ENCODE peak calls at places on chromosomes 11 and 22, in four cellular contexts. Z is neuronal stem cell, C is mucosa of descending colon, A is hepatocyte. L is an unnamed sample.

GRCh38 chr11:70610561-70610960 is 212.2 kb downstream of the CTTN start:
- DNase-seq in Z (no peak), A (peak; percentile 55), C (no peak), L (no peak)

GRCh38 chr11:723120-723883 is 17.3 kb downstream of the EPS8L2 start:
- DNase-seq in Z (no peak), C (no peak), A (peak; percentile 66), L (no peak)

GRCh38 chr22:46748948-46749681 is 11.1 kb upstream of the CERK start:
- DNase-seq in C (peak; percentile 70), Z (no peak), A (no peak), L (no peak)

GRCh38 chr11:121721961-121722360 is 269.2 kb upstream of the SORL1-AS1 start:
- DNase-seq in C (no peak), Z (no peak), A (no peak), L (no peak)

GRCh38 chr11:134270250-134270714 is 5.9 kb upstream of the GLB1L3 start:
- DNase-seq in Z (no peak), C (no peak), A (no peak), L (no peak)

GRCh38 chr11:60785136-60785535 is at the start of gene MS4A10:
- DNase-seq in Z (no peak), C (no peak), A (peak; percentile 26), L (no peak)

GRCh38 chr11:124752471-124753100 is 531 bp upstream of the VSIG2 start:
- DNase-seq in C (no peak), Z (no peak), A (no peak), L (no peak)

GRCh38 chr11:69497221-69497787 is 15.8 kb downstream of the LINC01488 start:
- DNase-seq in A (peak; percentile 83), C (peak; percentile 79), Z (peak; percentile 81), L (peak; percentile 41)

GRCh38 chr11:134524201-134524600 is 112.2 kb upstream of the B3GAT1 start:
- DNase-seq in A (no peak), C (no peak), Z (no peak), L (no peak)

GRCh38 chr11:40425168-40425567 is 1034.3 kb downstream of the LRRC4C start:
- DNase-seq in Z (no peak), A (no peak), C (no peak), L (no peak)

GRCh38 chr22:50473088-50473487 is 1.7 kb downstream of the SBF1 start:
- DNase-seq in A (no peak), Z (no peak), C (peak; percentile 58), L (no peak)

GRCh38 chr11:88398372-88399140 is 61.0 kb upstream of the CTSC start:
- DNase-seq in A (no peak), Z (no peak), C (no peak), L (no peak)

GRCh38 chr11:121810291-121810690 is 305.7 kb downstream of the BLID start:
- DNase-seq in C (no peak), Z (no peak), A (no peak), L (no peak)

GRCh38 chr22:36160499-36160942 is at the start of gene APOL3:
- DNase-seq in A (no peak), Z (no peak), C (peak; percentile 84), L (peak; percentile 54)

GRCh38 chr11:130580372-130580771 is 131.9 kb downstream of the ADAMTS15 start:
- DNase-seq in Z (peak; percentile 71), C (no peak), A (no peak), L (no peak)

GRCh38 chr22:22745225-22746060 is 101.0 kb downstream of the GGTLC2 start:
- DNase-seq in C (no peak), A (peak; percentile 67), Z (peak; percentile 15), L (no peak)

GRCh38 chr22:19871845-19872778 is 17.4 kb upstream of the GNB1L start:
- DNase-seq in A (no peak), Z (no peak), C (peak; percentile 46), L (no peak)

GRCh38 chr22:30230787-30231461 is 15.6 kb downstream of the LIF start:
- DNase-seq in Z (no peak), A (no peak), C (no peak), L (no peak)

GRCh38 chr22:30017375-30017774 is 62.9 kb upstream of the HORMAD2 start:
- DNase-seq in Z (no peak), A (no peak), C (no peak), L (no peak)

GRCh38 chr11:119676461-119677020 is 52.5 kb downstream of the NECTIN1 start:
- DNase-seq in C (no peak), Z (no peak), A (no peak), L (no peak)

GRCh38 chr22:23054531-23055257 is 15.6 kb upstream of the GNAZ start:
- DNase-seq in C (peak; percentile 27), Z (no peak), A (peak; percentile 1), L (no peak)

GRCh38 chr11:110829873-110830272 is 117.6 kb upstream of the ARHGAP20 start:
- DNase-seq in A (no peak), Z (no peak), C (no peak), L (no peak)

GRCh38 chr11:71542856-71543743 is 5.1 kb upstream of the KRTAP5-9 start:
- DNase-seq in C (no peak), A (no peak), Z (no peak), L (no peak)

GRCh38 chr22:44724859-44725258 is 22.9 kb downstream of the PRR5 start:
- DNase-seq in A (no peak), C (no peak), Z (no peak), L (no peak)

GRCh38 chr11:69319255-69320106 is 25.5 kb downstream of the MYEOV start:
- DNase-seq in C (no peak), A (no peak), Z (no peak), L (no peak)

GRCh38 chr11:93116641-93117577 is 80.9 kb downstream of the SLC36A4 start:
- DNase-seq in C (peak; percentile 76), A (peak; percentile 41), Z (no peak), L (no peak)

DNA sequence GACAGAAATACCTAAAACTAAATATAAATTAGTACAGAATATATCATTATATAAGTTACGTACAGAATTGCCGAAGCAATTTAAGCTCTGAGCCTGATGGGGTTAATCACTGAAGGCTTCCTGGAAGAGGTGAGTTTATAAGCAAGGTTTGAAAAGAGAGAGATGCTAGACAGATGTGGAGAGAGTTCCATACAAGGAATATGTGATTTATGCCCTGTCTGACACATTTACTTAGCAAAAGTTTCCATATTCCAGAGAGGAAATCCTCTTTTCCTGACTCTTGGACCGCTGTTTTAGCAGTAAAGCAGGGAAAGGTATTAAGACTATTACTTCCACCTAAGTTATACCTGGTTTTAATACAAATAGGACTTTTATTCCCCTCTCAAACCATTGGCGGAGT is 65.1 kb downstream of the DBX1 start:
- DNase-seq in Z (no peak), A (no peak), C (no peak), L (no peak)
- H3K4me1 ChIP-seq in Z (no peaks in the 10 kb centered on the region), A (peaks cover 11% of the 10 kb centered on the region), C (no peaks in the 10 kb centered on the region), L (no peaks in the 10 kb centered on the region)

DNA sequence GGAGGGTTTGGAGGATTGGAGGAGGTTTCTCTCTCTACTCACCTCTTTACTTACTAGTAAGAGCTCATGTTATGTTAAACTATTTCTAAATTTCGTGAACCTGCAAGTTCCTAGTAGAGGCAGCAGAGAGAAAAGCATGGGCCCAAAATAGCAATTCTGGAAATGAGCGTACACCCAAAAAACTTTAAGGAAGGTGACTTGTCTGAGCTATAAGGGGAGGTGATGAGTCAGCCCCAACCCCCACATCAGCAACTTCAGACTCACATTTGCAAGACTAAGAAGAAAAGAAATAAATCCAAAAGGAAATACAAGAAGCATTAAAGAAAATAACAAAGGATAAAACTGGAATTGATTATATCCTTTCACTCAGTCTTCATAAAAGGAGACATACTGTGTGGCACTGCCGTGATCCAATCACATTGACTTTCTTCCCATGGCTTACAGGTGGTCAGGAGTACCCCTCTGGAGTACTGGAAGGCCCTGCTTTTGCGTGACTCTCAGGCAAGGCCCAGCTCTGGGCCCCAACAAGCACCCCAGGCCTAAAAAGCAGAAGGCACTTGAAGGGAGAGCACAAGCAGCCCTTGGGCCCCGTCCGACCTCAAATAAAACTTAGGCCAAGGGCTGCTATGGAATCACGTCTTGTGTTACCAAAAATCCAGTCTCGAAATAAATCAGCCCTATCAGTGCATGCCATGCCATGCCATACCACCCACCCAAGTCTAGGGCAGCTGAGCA is 14.3 kb downstream of the PACSIN2 start:
- DNase-seq in Z (no peak), A (no peak), C (no peak), L (no peak)
- H3K4me1 ChIP-seq in Z (peaks cover 9% of the 10 kb centered on the region), A (peaks cover 71% of the 10 kb centered on the region), C (peaks cover 68% of the 10 kb centered on the region), L (peaks cover 54% of the 10 kb centered on the region)

GRCh38 chr11:59765068-59765770 is 10.0 kb downstream of the STX3 start:
- DNase-seq in Z (no peak), C (no peak), A (no peak), L (no peak)

GRCh38 chr11:59769828-59770227 is 14.7 kb downstream of the STX3 start:
- DNase-seq in Z (no peak), C (no peak), A (no peak), L (no peak)

GRCh38 chr11:59767212-59767611 is 12.0 kb downstream of the STX3 start:
- DNase-seq in C (no peak), A (peak; percentile 56), Z (no peak), L (no peak)

GRCh38 chr11:59769086-59769485 is 13.9 kb downstream of the STX3 start:
- DNase-seq in Z (no peak), C (no peak), A (no peak), L (no peak)

GRCh38 chr11:59766542-59766941 is 11.4 kb downstream of the STX3 start:
- DNase-seq in C (no peak), A (peak; percentile 64), Z (no peak), L (no peak)
- H3K4me1 ChIP-seq in C (peaks cover 28% of the 10 kb centered on the region), A (peaks cover 36% of the 10 kb centered on the region), Z (peaks cover 7% of the 10 kb centered on the region), L (peaks cover 10% of the 10 kb centered on the region)

GRCh38 chr22:38751422-38752346 is 4.1 kb downstream of the SUN2 start:
- DNase-seq in A (no peak), Z (no peak), C (peak; percentile 90), L (peak; percentile 76)
- H3K4me1 ChIP-seq in A (peaks cover 20% of the 10 kb centered on the region), Z (peaks cover 9% of the 10 kb centered on the region), C (peaks cover 14% of the 10 kb centered on the region), L (peaks cover 40% of the 10 kb centered on the region)

L was measured in gastrocnemius medialis.